ENCODE peak calls at places on chromosomes 5 and 9, in eight cellular contexts. Y, P, M, X, C, F, Q and K are unnamed samples.

GRCh38 chr5:167528651-167529050 is 762.8 kb upstream of the WWC1 start:
- DNase-seq in Y (no peak), P (no peak), M (no peak), X (no peak), C (no peak), F (no peak), Q (no peak), K (no peak)

GRCh38 chr5:151703780-151704179 is 17.1 kb upstream of the SPARC start:
- DNase-seq in Y (no peak), P (no peak), M (no peak), X (no peak), C (no peak), F (no peak), Q (no peak), K (no peak)

GRCh38 chr9:91865041-91865440 is 85.0 kb downstream of the ROR2 start:
- DNase-seq in Y (no peak), P (no peak), M (no peak), X (no peak), C (no peak), F (no peak), Q (peak), K (no peak)

GRCh38 chr9:137270929-137271695 is 6.4 kb upstream of the TOR4A start:
- DNase-seq in Y (no peak), P (no peak), M (no peak), X (no peak), C (no peak), F (no peak), Q (no peak), K (no peak)

GRCh38 chr5:73295447-73295846 is 122.5 kb downstream of the TMEM174 start:
- DNase-seq in Y (no peak), P (no peak), M (no peak), X (no peak), C (no peak), F (no peak), Q (no peak), K (no peak)

GRCh38 chr9:128043467-128043868 is 23.7 kb downstream of the NAIF1 start:
- DNase-seq in Y (no peak), P (peak), M (no peak), X (no peak), C (no peak), F (no peak), Q (no peak), K (no peak)

GRCh38 chr5:102807878-102808502 is 52.9 kb downstream of the PAM start:
- DNase-seq in Y (peak), P (no peak), M (no peak), X (no peak), C (no peak), F (peak), Q (peak), K (peak)

GRCh38 chr5:40623480-40624420 is 56.0 kb upstream of the PTGER4 start:
- DNase-seq in Y (no peak), P (no peak), M (no peak), X (no peak), C (no peak), F (no peak), Q (no peak), K (no peak)

GRCh38 chr5:26945881-26946280 is 92.5 kb downstream of the CDH9 start:
- DNase-seq in Y (peak), P (no peak), M (no peak), X (no peak), C (no peak), F (peak), Q (peak), K (no peak)

GRCh38 chr5:170623576-170624181 is 119.9 kb downstream of the KCNIP1 start:
- DNase-seq in Y (peak), P (peak), M (peak), X (peak), C (peak), F (peak), Q (no peak), K (peak)

GRCh38 chr5:3163626-3164025 is 412.1 kb upstream of the IRX2 start:
- DNase-seq in Y (no peak), P (no peak), M (no peak), X (no peak), C (no peak), F (no peak), Q (no peak), K (no peak)

GRCh38 chr5:893137-893506 is 438 bp downstream of the TRIP13 start:
- DNase-seq in Y (no peak), P (peak), M (no peak), X (no peak), C (no peak), F (no peak), Q (no peak), K (no peak)

GRCh38 chr5:122142480-122142879 is 13.1 kb downstream of the ZNF474 start:
- DNase-seq in Y (peak), P (no peak), M (no peak), X (no peak), C (no peak), F (peak), Q (peak), K (no peak)

GRCh38 chr5:142303576-142303975 is 21.2 kb downstream of the SPRY4 start:
- DNase-seq in Y (peak), P (no peak), M (peak), X (no peak), C (no peak), F (peak), Q (peak), K (no peak)

GRCh38 chr9:73799446-73799845 is 647.8 kb downstream of the ANXA1 start:
- DNase-seq in Y (no peak), P (no peak), M (no peak), X (no peak), C (no peak), F (no peak), Q (no peak), K (no peak)

GRCh38 chr5:169013846-169014245 is 287.1 kb downstream of the SLIT3 start:
- DNase-seq in Y (no peak), P (no peak), M (no peak), X (no peak), C (no peak), F (no peak), Q (no peak), K (no peak)

GRCh38 chr5:132622608-132623007 is 35.4 kb upstream of the IL13 start:
- DNase-seq in Y (no peak), P (no peak), M (no peak), X (no peak), C (no peak), F (no peak), Q (no peak), K (no peak)

GRCh38 chr9:125747765-125748510 is 765 bp downstream of the PBX3 start:
- DNase-seq in Y (peak), P (peak), M (peak), X (peak), C (no peak), F (peak), Q (no peak), K (no peak)

GRCh38 chr9:134182554-134183219 is 18.3 kb upstream of the RNU6ATAC start:
- DNase-seq in Y (no peak), P (no peak), M (peak), X (no peak), C (no peak), F (no peak), Q (peak), K (no peak)

GRCh38 chr9:18482371-18482770 is 8.4 kb downstream of the ADAMTSL1 start:
- DNase-seq in Y (no peak), P (no peak), M (no peak), X (no peak), C (no peak), F (no peak), Q (no peak), K (no peak)

GRCh38 chr9:37787059-37787458 is 2.2 kb upstream of the EXOSC3 start:
- DNase-seq in Y (no peak), P (no peak), M (no peak), X (no peak), C (no peak), F (no peak), Q (no peak), K (no peak)

GRCh38 chr9:89453452-89453851 is 44.5 kb downstream of the SEMA4D start:
- DNase-seq in Y (no peak), P (no peak), M (no peak), X (no peak), C (no peak), F (no peak), Q (no peak), K (no peak)

GRCh38 chr5:79509244-79509880 is 4.6 kb downstream of the HOMER1 start:
- DNase-seq in Y (no peak), P (no peak), M (no peak), X (no peak), C (no peak), F (no peak), Q (no peak), K (no peak)

GRCh38 chr5:151036556-151036955 is 16.2 kb downstream of the GPX3 start:
- DNase-seq in Y (no peak), P (no peak), M (no peak), X (no peak), C (no peak), F (no peak), Q (no peak), K (no peak)

GRCh38 chr9:126149661-126150060 is 177.0 kb upstream of the MVB12B start:
- DNase-seq in Y (no peak), P (no peak), M (no peak), X (peak), C (no peak), F (no peak), Q (no peak), K (no peak)

GRCh38 chr5:36876965-36877666 is 547 bp downstream of the NIPBL start:
- DNase-seq in Y (peak), P (peak), M (peak), X (peak), C (peak), F (peak), Q (peak), K (peak)

GRCh38 chr9:8134629-8135028 is 335.1 kb upstream of the DMAC1 start:
- DNase-seq in Y (no peak), P (no peak), M (no peak), X (no peak), C (no peak), F (no peak), Q (no peak), K (no peak)

GRCh38 chr5:169511708-169512107 is 71.9 kb upstream of the SPDL1 start:
- DNase-seq in Y (no peak), P (no peak), M (no peak), X (no peak), C (no peak), F (no peak), Q (no peak), K (no peak)

GRCh38 chr5:91754990-91755389 is 371.9 kb upstream of the ARRDC3 start:
- DNase-seq in Y (no peak), P (no peak), M (no peak), X (no peak), C (no peak), F (no peak), Q (no peak), K (no peak)

GRCh38 chr5:154190652-154191304 is at the start of gene GALNT10:
- DNase-seq in Y (peak), P (peak), M (peak), X (peak), C (no peak), F (peak), Q (no peak), K (peak)

GRCh38 chr9:128899566-128900322 is 17.8 kb downstream of the LRRC8A start:
- DNase-seq in Y (no peak), P (no peak), M (no peak), X (no peak), C (no peak), F (no peak), Q (no peak), K (no peak)

GRCh38 chr5:42650111-42650510 is 106.5 kb upstream of the CCDC152 start:
- DNase-seq in Y (no peak), P (no peak), M (no peak), X (no peak), C (no peak), F (no peak), Q (no peak), K (no peak)

GRCh38 chr5:56456002-56456401 is 222.9 kb upstream of the ANKRD55 start:
- DNase-seq in Y (no peak), P (no peak), M (no peak), X (no peak), C (no peak), F (no peak), Q (no peak), K (no peak)

GRCh38 chr5:86917117-86917579 is 299.4 kb downstream of the COX7C start:
- DNase-seq in Y (peak), P (peak), M (peak), X (no peak), C (peak), F (peak), Q (peak), K (peak)

GRCh38 chr5:165665735-165666400 is 2160.4 kb downstream of the MAT2B start:
- DNase-seq in Y (no peak), P (no peak), M (no peak), X (no peak), C (no peak), F (no peak), Q (no peak), K (no peak)

GRCh38 chr5:172150514-172151425 is 37.3 kb downstream of the STK10 start:
- DNase-seq in Y (peak), P (no peak), M (no peak), X (peak), C (no peak), F (peak), Q (no peak), K (peak)

GRCh38 chr9:124264812-124265211 is 7.1 kb downstream of the NEK6 start:
- DNase-seq in Y (no peak), P (no peak), M (no peak), X (no peak), C (no peak), F (no peak), Q (peak), K (peak)

GRCh38 chr5:130198927-130199326 is 294.7 kb downstream of the CHSY3 start:
- DNase-seq in Y (peak), P (no peak), M (peak), X (no peak), C (no peak), F (peak), Q (peak), K (peak)
- TF ChIP-seq CTCF in Y (peak), P (no peak), M (peak), X (no peak), C (peak), F (peak), Q (no peak), K (peak)

DNA sequence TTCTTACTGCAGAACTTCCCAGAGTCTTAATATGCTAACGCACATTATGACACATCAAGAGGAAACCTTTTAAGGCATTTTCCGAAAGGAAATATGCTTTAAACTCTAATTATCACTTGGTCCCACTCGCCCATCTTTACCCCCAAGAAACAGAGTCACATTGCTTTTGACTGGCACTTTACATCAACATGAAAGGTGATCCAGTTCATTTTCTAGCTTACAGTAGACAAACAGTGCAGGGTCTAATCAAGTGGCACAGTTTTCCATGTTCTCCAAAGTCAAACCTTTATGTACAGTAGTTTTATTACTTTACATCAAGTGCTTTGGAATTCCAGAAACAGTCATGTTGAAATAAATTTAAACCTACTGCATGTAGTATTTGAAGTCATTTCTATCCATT is 12.0 kb downstream of the RAB14 start:
- DNase-seq in Y (no peak), P (no peak), M (no peak), X (no peak), C (no peak), F (no peak), Q (no peak), K (no peak)
- TF ChIP-seq CTCF in Y (no peak), P (no peak), M (no peak), X (no peak), C (no peak), F (no peak), Q (no peak), K (no peak)

GRCh38 chr5:107378218-107378899 is 292.4 kb downstream of the EFNA5 start:
- DNase-seq in Y (no peak), P (no peak), M (no peak), X (no peak), C (no peak), F (no peak), Q (peak), K (no peak)

GRCh38 chr5:107383414-107383813 is 287.3 kb downstream of the EFNA5 start:
- DNase-seq in Y (no peak), P (no peak), M (no peak), X (no peak), C (no peak), F (peak), Q (no peak), K (no peak)

GRCh38 chr5:107380654-107381053 is 290.1 kb downstream of the EFNA5 start:
- DNase-seq in Y (no peak), P (no peak), M (no peak), X (no peak), C (no peak), F (no peak), Q (no peak), K (no peak)

GRCh38 chr5:107384256-107384655 is 286.5 kb downstream of the EFNA5 start:
- DNase-seq in Y (no peak), P (no peak), M (no peak), X (no peak), C (no peak), F (no peak), Q (no peak), K (no peak)

DNA sequence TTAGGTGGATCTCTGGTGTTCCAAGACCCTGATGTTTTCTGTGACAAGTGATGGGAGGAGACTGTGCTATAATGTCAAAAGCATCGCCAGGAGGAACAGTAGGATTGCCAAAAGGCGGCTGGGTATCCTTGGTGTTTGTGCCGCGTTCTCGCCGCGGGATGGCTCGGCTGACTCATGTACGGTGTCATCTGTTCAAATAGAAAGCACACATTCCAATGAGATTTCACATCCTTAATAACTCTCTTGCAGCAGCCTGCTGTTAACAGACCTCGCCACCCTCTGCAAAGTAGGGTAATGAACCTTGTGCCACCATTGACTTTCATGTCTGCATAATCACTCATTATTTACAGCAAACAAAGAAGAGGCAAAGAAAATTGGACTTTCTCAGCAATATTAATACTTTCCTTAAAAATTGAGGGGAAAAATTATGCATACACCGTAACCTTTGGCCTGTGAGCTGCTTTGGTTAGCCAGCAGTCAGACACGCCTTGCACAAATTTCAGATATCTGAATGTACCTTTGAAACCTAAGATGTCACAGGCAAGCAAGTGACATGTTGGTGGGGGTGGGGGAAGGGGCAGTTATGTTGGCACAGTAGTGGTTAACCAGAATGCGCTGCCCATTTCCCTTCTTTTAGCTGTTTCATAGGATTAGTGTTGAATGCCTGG is 289.4 kb downstream of the EFNA5 start:
- DNase-seq in Y (peak), P (no peak), M (peak), X (no peak), C (no peak), F (peak), Q (peak), K (peak)
- TF ChIP-seq CTCF in Y (no peak), P (no peak), M (no peak), X (no peak), C (no peak), F (peak), Q (no peak), K (no peak)

GRCh38 chr5:157370967-157371366 is 89.0 kb upstream of the NIPAL4 start:
- DNase-seq in Y (peak), P (no peak), M (no peak), X (no peak), C (no peak), F (peak), Q (peak), K (peak)

GRCh38 chr5:157365732-157366131 is 94.3 kb upstream of the NIPAL4 start:
- DNase-seq in Y (no peak), P (no peak), M (no peak), X (no peak), C (no peak), F (no peak), Q (no peak), K (no peak)

GRCh38 chr5:157369507-157369906 is 90.5 kb upstream of the NIPAL4 start:
- DNase-seq in Y (no peak), P (peak), M (no peak), X (no peak), C (no peak), F (no peak), Q (no peak), K (no peak)

GRCh38 chr5:157362982-157363381 is 97.0 kb upstream of the NIPAL4 start:
- DNase-seq in Y (no peak), P (no peak), M (no peak), X (no peak), C (no peak), F (no peak), Q (no peak), K (no peak)

GRCh38 chr5:157366741-157367684 is 93.0 kb upstream of the NIPAL4 start:
- DNase-seq in Y (peak), P (peak), M (peak), X (no peak), C (peak), F (peak), Q (peak), K (peak)
- TF ChIP-seq CTCF in Y (peak), P (peak), M (peak), X (peak), C (peak), F (peak), Q (peak), K (peak)

GRCh38 chr5:126228934-126229333 is 194.3 kb upstream of the GRAMD2B start:
- DNase-seq in Y (no peak), P (no peak), M (no peak), X (no peak), C (no peak), F (no peak), Q (no peak), K (no peak)

GRCh38 chr5:126233256-126233655 is 190.0 kb upstream of the GRAMD2B start:
- DNase-seq in Y (no peak), P (no peak), M (no peak), X (no peak), C (no peak), F (peak), Q (no peak), K (no peak)

GRCh38 chr5:126235628-126236027 is 187.6 kb upstream of the GRAMD2B start:
- DNase-seq in Y (no peak), P (no peak), M (no peak), X (no peak), C (no peak), F (no peak), Q (no peak), K (no peak)

GRCh38 chr5:126234563-126235195 is 188.5 kb upstream of the GRAMD2B start:
- DNase-seq in Y (peak), P (peak), M (peak), X (no peak), C (peak), F (peak), Q (peak), K (peak)
- TF ChIP-seq CTCF in Y (peak), P (peak), M (peak), X (peak), C (peak), F (peak), Q (peak), K (peak)

GRCh38 chr5:6466975-6467567 is 18.4 kb downstream of the UBE2QL1 start:
- DNase-seq in Y (no peak), P (no peak), M (no peak), X (no peak), C (no peak), F (no peak), Q (no peak), K (no peak)
- TF ChIP-seq CTCF in Y (no peak), P (no peak), M (no peak), X (no peak), C (no peak), F (no peak), Q (no peak), K (no peak)